ENCODE peak calls at places on chromosome 11, in five cellular contexts. H is adrenal gland, Y is dorsolateral prefrontal cortex, D is lower leg skin, I is colonic mucosa. P is an unnamed sample.

GRCh38 chr11:86669424-86669823 is 3.0 kb downstream of the ME3 start:
- DNase-seq in H (no peak), Y (no peak), D (no peak), I (no peak), P (no peak)

GRCh38 chr11:9664276-9665171 is 647 bp downstream of the SWAP70 start:
- DNase-seq in H (peak; percentile 57), Y (no peak), D (peak; percentile 41), I (peak; percentile 54), P (peak; percentile 58)

GRCh38 chr11:77107950-77108349 is 5.3 kb downstream of the OMP start:
- DNase-seq in H (peak; percentile 87), Y (no peak), D (no peak), I (peak; percentile 86), P (peak; percentile 59)

GRCh38 chr11:11416502-11416901 is 63.5 kb upstream of the CSNK2A3 start:
- DNase-seq in H (no peak), Y (peak; percentile 46), D (no peak), I (no peak), P (no peak)

GRCh38 chr11:116501728-116502127 is 271.1 kb downstream of the BUD13 start:
- DNase-seq in H (no peak), Y (no peak), D (no peak), I (no peak), P (no peak)

GRCh38 chr11:74019860-74020259 is 11.0 kb upstream of the UCP3 start:
- DNase-seq in H (no peak), Y (peak; percentile 27), D (no peak), I (no peak), P (no peak)

GRCh38 chr11:120482149-120482548 is 29.4 kb upstream of the GRIK4 start:
- DNase-seq in H (peak; percentile 71), Y (no peak), D (no peak), I (no peak), P (no peak)

GRCh38 chr11:7977251-7977917 is 9.8 kb upstream of the EIF3F start:
- DNase-seq in H (no peak), Y (no peak), D (no peak), I (no peak), P (no peak)

GRCh38 chr11:67998150-67999045 is 5.5 kb downstream of the UNC93B1 start:
- DNase-seq in H (no peak), Y (no peak), D (no peak), I (no peak), P (no peak)

GRCh38 chr11:27208846-27209245 is 154.2 kb downstream of the CCDC34 start:
- DNase-seq in H (no peak), Y (no peak), D (no peak), I (no peak), P (no peak)

GRCh38 chr11:110186867-110187266 is 93.7 kb downstream of the ZC3H12C start:
- DNase-seq in H (no peak), Y (no peak), D (no peak), I (no peak), P (no peak)

GRCh38 chr11:69423611-69424385 is 57.7 kb upstream of the LINC01488 start:
- DNase-seq in H (no peak), Y (no peak), D (no peak), I (no peak), P (no peak)

GRCh38 chr11:97110376-97110775 is 720.6 kb downstream of the JRKL start:
- DNase-seq in H (no peak), Y (no peak), D (no peak), I (no peak), P (no peak)

GRCh38 chr11:44559207-44559943 is 6.1 kb upstream of the CD82 start:
- DNase-seq in H (no peak), Y (no peak), D (no peak), I (no peak), P (no peak)

GRCh38 chr11:48025293-48025982 is 45.1 kb downstream of the PTPRJ start:
- DNase-seq in H (no peak), Y (no peak), D (no peak), I (no peak), P (peak; percentile 19)

GRCh38 chr11:50164050-50164449 is 131.4 kb downstream of the OR4C45 start:
- DNase-seq in H (no peak), Y (no peak), D (no peak), I (no peak), P (no peak)

GRCh38 chr11:126482586-126483108 is 127.2 kb downstream of the ST3GAL4 start:
- DNase-seq in H (no peak), Y (no peak), D (no peak), I (no peak), P (no peak)

GRCh38 chr11:116533186-116533825 is 239.5 kb downstream of the BUD13 start:
- DNase-seq in H (no peak), Y (no peak), D (no peak), I (no peak), P (no peak)

GRCh38 chr11:86464509-86465221 is 90.0 kb downstream of the CCDC81 start:
- DNase-seq in H (no peak), Y (no peak), D (no peak), I (no peak), P (no peak)

GRCh38 chr11:59040607-59041006 is 45.5 kb upstream of the GLYATL1B start:
- DNase-seq in H (no peak), Y (no peak), D (no peak), I (peak; percentile 24), P (no peak)

GRCh38 chr11:95267814-95268213 is 36.8 kb upstream of the SESN3 start:
- DNase-seq in H (no peak), Y (no peak), D (no peak), I (no peak), P (no peak)

GRCh38 chr11:32259641-32260081 is 168.8 kb downstream of the RCN1 start:
- DNase-seq in H (no peak), Y (peak; percentile 22), D (no peak), I (no peak), P (no peak)

GRCh38 chr11:47523491-47524199 is 29.3 kb downstream of the CELF1 start:
- DNase-seq in H (peak; percentile 69), Y (peak; percentile 49), D (peak; percentile 70), I (peak; percentile 46), P (no peak)

GRCh38 chr11:93729129-93729616 is 12.1 kb downstream of the TAF1D start:
- DNase-seq in H (no peak), Y (no peak), D (no peak), I (no peak), P (no peak)

GRCh38 chr11:121648306-121648705 is 195.5 kb upstream of the SORL1-AS1 start:
- DNase-seq in H (no peak), Y (no peak), D (no peak), I (no peak), P (no peak)

GRCh38 chr11:131977231-131977630 is 606.8 kb downstream of the NTM start:
- DNase-seq in H (no peak), Y (peak; percentile 36), D (no peak), I (no peak), P (no peak)

DNA sequence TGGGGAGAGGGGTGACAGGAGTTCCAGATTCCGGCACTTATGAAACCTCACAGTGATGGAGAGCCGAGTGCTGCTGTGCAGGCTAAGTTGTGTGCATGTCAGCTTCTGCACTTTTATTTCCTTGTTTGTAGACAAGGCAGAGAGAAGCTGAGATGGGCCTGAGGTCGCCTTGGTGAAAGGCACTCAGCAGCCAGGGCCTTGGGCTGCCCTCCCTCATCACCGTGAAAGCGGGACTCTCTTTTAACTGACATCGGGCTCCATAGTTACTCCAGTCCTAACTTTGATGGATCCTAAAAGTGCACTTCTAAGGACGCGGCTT is 7.6 kb downstream of the CD81 start:
- DNase-seq in H (no peak), Y (no peak), D (no peak), I (no peak), P (peak; percentile 9)
- H3K4me3 ChIP-seq in H (no peak overlapping the region), Y (no peak overlapping the region), D (no peak overlapping the region), I (no peak overlapping the region), P (no peak overlapping the region)

DNA sequence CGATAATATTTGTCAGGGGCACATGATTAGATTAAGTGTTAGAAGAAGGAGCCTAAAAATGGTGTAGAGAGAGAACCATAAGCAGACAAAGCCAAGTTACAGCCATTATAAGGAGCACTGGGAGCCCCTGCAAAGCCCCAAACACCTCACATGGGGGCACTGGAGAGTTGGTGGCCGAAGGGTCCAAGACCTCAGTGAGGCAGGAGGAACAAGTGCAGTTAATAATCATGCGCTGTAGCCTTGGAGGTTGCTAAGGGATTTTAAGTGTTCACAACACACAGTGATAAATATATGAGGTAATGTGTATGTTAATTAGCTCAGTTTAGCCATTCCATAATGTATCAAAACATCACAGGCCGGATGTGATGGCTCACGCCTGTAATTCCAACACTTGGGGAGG is 54.4 kb upstream of the JAM3 start:
- DNase-seq in H (no peak), Y (no peak), D (no peak), I (no peak), P (no peak)
- TF ChIP-seq CTCF in H (no peak), Y (no peak), D (no peak), I (no peak), P (no peak)

DNA sequence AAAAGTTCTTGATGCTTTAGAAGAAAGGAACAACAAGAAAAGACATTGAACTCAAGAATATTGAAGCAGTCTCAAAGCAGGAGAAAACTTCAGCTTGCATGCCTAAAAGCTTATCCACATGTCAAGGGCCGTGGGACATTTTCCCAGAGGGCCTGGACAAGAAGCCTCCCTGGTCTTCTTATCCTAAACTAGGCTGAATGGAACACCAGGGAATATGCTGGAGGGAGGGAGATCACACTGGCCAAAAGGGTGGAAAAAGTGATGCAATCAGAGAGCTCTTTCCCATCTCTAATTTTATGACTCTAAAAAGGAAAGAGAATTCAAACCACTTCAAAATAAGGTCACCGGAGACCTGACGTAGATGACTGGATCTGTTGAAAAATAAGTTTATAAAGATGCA is 107.2 kb downstream of the MPPED2 start:
- DNase-seq in H (no peak), Y (no peak), D (peak; percentile 17), I (no peak), P (peak; percentile 19)
- H3K4me3 ChIP-seq in H (no peak overlapping the region), Y (no peak overlapping the region), D (no peak overlapping the region), I (no peak overlapping the region), P (peak overlapping the region; percentile 17)

DNA sequence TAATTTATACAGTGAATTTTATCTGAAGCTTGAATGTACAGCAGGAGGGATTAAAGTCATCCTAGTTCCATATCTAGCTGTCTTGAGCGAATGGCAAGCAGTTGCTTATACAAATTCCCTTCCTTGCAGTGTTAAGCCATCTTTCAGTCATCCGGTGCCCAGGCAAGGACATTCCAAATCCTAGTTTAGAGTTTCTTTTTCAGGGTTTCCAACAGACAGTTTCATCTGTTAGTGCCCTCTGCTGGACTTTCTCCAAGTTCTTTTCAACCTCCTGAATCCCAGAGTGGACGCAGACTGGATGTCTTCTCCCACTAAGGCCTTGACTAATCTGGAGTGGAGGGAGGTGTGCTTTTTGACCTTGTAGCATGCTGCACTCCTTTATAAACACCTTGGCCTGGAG is 45.4 kb downstream of the GRAMD1B start:
- DNase-seq in H (no peak), Y (no peak), D (no peak), I (no peak), P (no peak)
- TF ChIP-seq CTCF in H (no peak), Y (no peak), D (no peak), I (no peak), P (no peak)